ENCODE peak calls at places on chromosomes 5 and 9, in eight cellular contexts. M is stimulated activated CD4-positive, alpha-beta T cell treated with anti-CD3 and anti-CD28 coated beads, Interleukin-2, amount 100 ng/mL, for 24 hours; B is GM10248; A is caudate nucleus; S is endothelial cell; X is gastrocnemius medialis; N is AG04450; Z is Right ventricle myocardium inferior. Y is an unnamed sample.
A peak's percentile ranks its signal among the peaks of the same experiment; 100 is the strongest.

GRCh38 chr9:120980951-120981350 is 54.4 kb upstream of the TRAF1 start:
- DNase-seq in X (no peak), Z (no peak), A (no peak), S (no peak), B (no peak), M (no peak), N (no peak), Y (no peak)

GRCh38 chr5:32274548-32275420 is 38.0 kb downstream of the MTMR12 start:
- DNase-seq in A (no peak), B (no peak), N (no peak), S (peak; percentile 30), M (no peak), X (no peak), Z (no peak), Y (peak; percentile 27)

GRCh38 chr5:158609729-158610128 is 490.0 kb downstream of the EBF1 start:
- DNase-seq in Z (no peak), S (no peak), X (no peak), A (no peak), B (no peak), N (no peak), M (no peak), Y (no peak)

GRCh38 chr5:55220433-55221185 is 6.5 kb downstream of the MCIDAS start:
- DNase-seq in A (no peak), B (no peak), N (no peak), S (peak; percentile 35), M (no peak), Z (no peak), X (no peak), Y (no peak)

GRCh38 chr5:123549256-123549904 is 37.4 kb downstream of the CSNK1G3 start:
- DNase-seq in N (no peak), A (no peak), X (no peak), Z (no peak), M (peak; percentile 41), B (peak; percentile 29), S (no peak), Y (no peak)

GRCh38 chr9:109903515-109904138 is 123.6 kb downstream of the PALM2AKAP2 start:
- DNase-seq in X (peak; percentile 45), S (peak; percentile 65), M (peak; percentile 66), N (no peak), A (peak; percentile 14), B (peak; percentile 64), Z (no peak), Y (peak; percentile 53)

GRCh38 chr5:95080456-95080855 is 204.4 kb downstream of the MCTP1 start:
- DNase-seq in X (no peak), A (no peak), N (no peak), Z (no peak), B (no peak), S (no peak), M (no peak), Y (no peak)

GRCh38 chr5:145834917-145835838 is at the start of gene PRELID2:
- DNase-seq in S (peak; percentile 76), M (peak; percentile 46), B (peak; percentile 71), A (peak; percentile 9), N (peak; percentile 61), Z (peak; percentile 94), X (peak; percentile 77), Y (peak; percentile 88)

GRCh38 chr5:163567811-163568210 is 62.4 kb downstream of the MAT2B start:
- DNase-seq in N (no peak), S (no peak), B (no peak), Z (no peak), M (no peak), X (no peak), A (no peak), Y (no peak)

GRCh38 chr5:38556599-38557308 is at the start of gene LIFR:
- DNase-seq in M (peak; percentile 37), B (peak; percentile 52), N (peak; percentile 50), A (peak; percentile 34), Z (peak; percentile 91), S (peak; percentile 80), X (peak; percentile 79), Y (no peak)

GRCh38 chr5:65364907-65365306 is 116.8 kb downstream of the ADAMTS6 start:
- DNase-seq in Z (no peak), B (no peak), A (no peak), S (no peak), N (no peak), X (no peak), M (no peak), Y (no peak)

GRCh38 chr5:146337264-146337904 is 1.3 kb upstream of the POU4F3 start:
- DNase-seq in Z (no peak), A (no peak), N (no peak), S (no peak), X (no peak), B (no peak), M (no peak), Y (no peak)

GRCh38 chr5:109645591-109646236 is 44.0 kb upstream of the MAN2A1 start:
- DNase-seq in B (no peak), S (no peak), A (no peak), Z (no peak), X (no peak), M (no peak), N (no peak), Y (no peak)

GRCh38 chr5:11069041-11069440 is 308.0 kb upstream of the DAP start:
- DNase-seq in B (no peak), M (no peak), S (no peak), N (no peak), A (no peak), Z (no peak), X (no peak), Y (no peak)

GRCh38 chr5:146076028-146076427 is 29.3 kb downstream of the PLAC8L1 start:
- DNase-seq in S (no peak), N (no peak), A (no peak), X (no peak), B (no peak), M (no peak), Z (no peak), Y (peak; percentile 100)

GRCh38 chr5:143605403-143606005 is 202.0 kb upstream of the NR3C1 start:
- DNase-seq in Z (no peak), X (peak; percentile 18), S (no peak), B (peak; percentile 24), N (no peak), M (no peak), A (no peak), Y (peak; percentile 80)

GRCh38 chr5:171308453-171309275 is at the start of gene TLX3:
- DNase-seq in M (no peak), X (no peak), S (no peak), N (no peak), B (no peak), A (no peak), Z (no peak), Y (no peak)

GRCh38 chr5:38473008-38473407 is 83.4 kb downstream of the LIFR start:
- DNase-seq in X (no peak), N (no peak), S (no peak), A (no peak), Z (no peak), M (no peak), B (no peak), Y (no peak)